ENCODE peak calls at places on chromosome 18, in nine cellular contexts. S, P, R, F, K, T, W, D and J are unnamed samples.

GRCh38 chr18:3451989-3452749 is 2.2 kb downstream of the TGIF1 start:
- DNase-seq in S (peak), P (peak), W (peak), R (peak), F (peak), T (peak), D (no peak), K (no peak), J (peak)

GRCh38 chr18:66616523-66616983 is 12.7 kb upstream of the CDH19 start:
- DNase-seq in R (no peak), D (no peak), W (no peak), F (no peak), T (peak), S (no peak), K (no peak), P (no peak), J (peak)

GRCh38 chr18:76974345-76974744 is 152.0 kb downstream of the ZNF236 start:
- DNase-seq in R (no peak), T (no peak), K (no peak), W (no peak), S (no peak), P (no peak), D (no peak), F (no peak), J (no peak)

GRCh38 chr18:45860971-45861370 is 35.5 kb downstream of the SIGLEC15 start:
- DNase-seq in R (no peak), F (no peak), K (no peak), W (no peak), S (no peak), D (no peak), P (no peak), T (no peak), J (no peak)

GRCh38 chr18:53698907-53699306 is 525.6 kb downstream of the MBD2 start:
- DNase-seq in W (no peak), T (peak), K (no peak), F (peak), S (no peak), D (no peak), R (peak), P (no peak), J (peak)

GRCh38 chr18:25646971-25647370 is 295.0 kb upstream of the ZNF521 start:
- DNase-seq in P (no peak), D (no peak), R (no peak), S (no peak), T (no peak), F (no peak), W (no peak), K (no peak), J (no peak)

GRCh38 chr18:12821408-12821807 is 62.6 kb downstream of the PTPN2 start:
- DNase-seq in P (no peak), F (no peak), T (peak), R (no peak), D (no peak), W (no peak), S (no peak), K (no peak), J (no peak)

GRCh38 chr18:64119916-64120315 is 29.0 kb downstream of the LINC00305 start:
- DNase-seq in F (no peak), K (no peak), R (no peak), P (no peak), D (no peak), S (no peak), T (peak), W (no peak), J (no peak)

GRCh38 chr18:24616638-24617037 is 156.2 kb downstream of the HRH4 start:
- DNase-seq in F (no peak), K (no peak), T (peak), R (no peak), D (no peak), S (no peak), W (no peak), P (no peak), J (no peak)

GRCh38 chr18:2826581-2826980 is 20.2 kb upstream of the EMILIN2 start:
- DNase-seq in F (no peak), R (no peak), P (peak), K (no peak), S (no peak), W (no peak), D (no peak), T (peak), J (no peak)

GRCh38 chr18:2971741-2972552 is 41.0 kb downstream of the LPIN2 start:
- DNase-seq in P (peak), T (no peak), D (no peak), S (no peak), K (no peak), W (peak), R (peak), F (peak), J (no peak)

GRCh38 chr18:57837917-57838548 is 34.9 kb upstream of the ATP8B1 start:
- DNase-seq in P (no peak), D (no peak), R (no peak), F (no peak), T (no peak), W (no peak), S (no peak), K (no peak), J (no peak)

GRCh38 chr18:49815927-49816326 is 2.6 kb upstream of the ACAA2 start:
- DNase-seq in W (no peak), P (no peak), F (no peak), K (no peak), R (no peak), T (no peak), S (no peak), D (no peak), J (no peak)

GRCh38 chr18:58313491-58314032 is 269.5 kb downstream of the NEDD4L start:
- DNase-seq in P (no peak), F (peak), S (peak), R (peak), W (no peak), T (no peak), D (no peak), K (no peak), J (no peak)

GRCh38 chr18:7579176-7579922 is 12.2 kb downstream of the PTPRM start:
- DNase-seq in W (no peak), T (no peak), K (no peak), F (no peak), P (no peak), S (no peak), R (no peak), D (no peak), J (no peak)

GRCh38 chr18:24176727-24177416 is 38.0 kb downstream of the CABYR start:
- DNase-seq in F (peak), P (peak), W (peak), T (peak), R (peak), K (peak), D (no peak), S (peak), J (peak)

GRCh38 chr18:32346667-32347066 is 124.0 kb downstream of the GAREM1 start:
- DNase-seq in D (no peak), R (no peak), P (no peak), W (no peak), T (peak), F (no peak), S (no peak), K (no peak), J (no peak)

GRCh38 chr18:32353257-32353656 is 117.4 kb downstream of the GAREM1 start:
- DNase-seq in T (no peak), F (no peak), K (no peak), P (no peak), R (no peak), W (no peak), D (no peak), S (no peak), J (no peak)

GRCh38 chr18:32351014-32351413 is 119.7 kb downstream of the GAREM1 start:
- DNase-seq in S (no peak), R (no peak), D (no peak), W (no peak), T (no peak), K (no peak), F (no peak), P (no peak), J (no peak)

GRCh38 chr18:32349728-32350395 is 120.8 kb downstream of the GAREM1 start:
- DNase-seq in D (peak), S (peak), W (no peak), F (peak), K (no peak), P (peak), R (peak), T (no peak), J (no peak)
- TF ChIP-seq POLR2AphosphoS5 in D (no peak), S (no peak), W (no peak), F (peak), K (no peak), P (peak), R (peak), T (no peak), J (peak)

GRCh38 chr18:44597797-44598196 is 82.9 kb upstream of the SETBP1 start:
- DNase-seq in D (no peak), R (no peak), S (no peak), T (no peak), W (no peak), F (no peak), K (no peak), P (no peak), J (no peak)

GRCh38 chr18:44602380-44602779 is 78.3 kb upstream of the SETBP1 start:
- DNase-seq in D (no peak), K (no peak), T (no peak), W (no peak), S (no peak), F (no peak), P (no peak), R (no peak), J (no peak)

GRCh38 chr18:44598514-44598913 is 82.2 kb upstream of the SETBP1 start:
- DNase-seq in T (peak), D (no peak), R (no peak), P (no peak), F (no peak), S (no peak), K (no peak), W (no peak), J (no peak)

GRCh38 chr18:44601447-44601846 is 79.2 kb upstream of the SETBP1 start:
- DNase-seq in T (no peak), W (no peak), K (no peak), D (no peak), R (no peak), P (no peak), S (no peak), F (no peak), J (no peak)

GRCh38 chr18:44599409-44599808 is 81.3 kb upstream of the SETBP1 start:
- DNase-seq in P (no peak), R (no peak), T (peak), F (no peak), W (no peak), S (no peak), K (no peak), D (no peak), J (no peak)
- TF ChIP-seq POLR2AphosphoS5 in P (no peak), R (no peak), T (no peak), F (no peak), W (no peak), S (peak), K (no peak), D (no peak), J (no peak)

GRCh38 chr18:62324917-62325805 is at the start of gene TNFRSF11A:
- DNase-seq in W (peak), S (peak), P (no peak), T (peak), K (peak), D (no peak), F (peak), R (peak), J (peak)

GRCh38 chr18:62324355-62324828 is 718 bp upstream of the TNFRSF11A start:
- DNase-seq in F (no peak), K (no peak), D (no peak), P (no peak), T (peak), S (no peak), W (no peak), R (no peak), J (no peak)

GRCh38 chr18:62325806-62326645 is 916 bp downstream of the TNFRSF11A start:
- DNase-seq in W (peak), P (no peak), D (no peak), T (peak), K (peak), R (peak), F (peak), S (peak), J (peak)

GRCh38 chr18:62326646-62327348 is 1.7 kb downstream of the TNFRSF11A start:
- DNase-seq in F (no peak), K (no peak), S (no peak), W (no peak), R (no peak), P (no peak), T (no peak), D (no peak), J (no peak)

GRCh38 chr18:62323483-62324354 is 1.4 kb upstream of the TNFRSF11A start:
- DNase-seq in W (no peak), D (no peak), T (peak), P (no peak), F (no peak), K (no peak), R (no peak), S (no peak), J (no peak)
- TF ChIP-seq POLR2AphosphoS5 in W (no peak), D (no peak), T (no peak), P (no peak), F (no peak), K (no peak), R (no peak), S (no peak), J (no peak)

DNA sequence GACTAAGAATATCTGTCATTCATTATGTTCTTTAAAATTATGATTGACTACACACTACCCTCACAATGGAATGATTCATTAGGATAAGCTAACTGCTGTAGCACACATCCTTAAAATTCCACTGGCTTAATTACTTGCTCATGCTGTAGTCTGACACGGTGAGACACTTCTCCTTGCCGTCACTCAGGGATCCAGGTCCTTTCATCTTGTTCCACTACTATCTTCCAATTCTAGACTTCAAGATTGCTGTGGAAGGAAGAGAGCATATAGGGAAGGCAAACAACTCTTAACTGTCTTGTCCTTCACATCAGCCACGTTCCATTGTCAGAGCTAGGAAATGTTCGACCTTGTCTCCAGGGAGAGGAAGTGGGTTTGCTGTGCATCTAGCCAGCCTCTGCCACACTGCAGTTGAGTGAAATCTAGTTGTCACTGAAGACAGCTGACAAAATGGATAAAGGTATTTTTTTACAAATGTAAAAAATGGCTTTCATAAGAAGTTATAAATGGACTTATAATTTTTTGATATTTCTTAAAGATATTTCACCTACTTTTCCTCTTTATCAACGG is 30.1 kb downstream of the GREB1L start:
- DNase-seq in S (no peak), K (no peak), R (no peak), D (no peak), F (no peak), P (no peak), W (no peak), T (no peak), J (no peak)
- TF ChIP-seq POLR2AphosphoS5 in S (no peak), K (no peak), R (no peak), D (no peak), F (no peak), P (no peak), W (no peak), T (no peak), J (no peak)